ENCODE peak calls at places on chromosomes 16 and 17, in six cellular contexts. G, F, L, S, E and I are unnamed samples. For H3K9me3, the result is how much of the 10 kb centered on the place peaks cover.

GRCh38 chr16:2753523-2754020 is 1.1 kb downstream of the SRRM2 start:
- DNase-seq in G (no peak), F (no peak), L (no peak), S (no peak), E (no peak), I (no peak)

GRCh38 chr17:5877948-5878347 is 192.2 kb upstream of the WSCD1 start:
- DNase-seq in G (no peak), F (no peak), L (no peak), S (no peak), E (no peak), I (no peak)

GRCh38 chr16:64096671-64097070 is 1025.2 kb downstream of the CDH11 start:
- DNase-seq in G (no peak), F (no peak), L (no peak), S (no peak), E (no peak), I (no peak)

GRCh38 chr17:45930420-45930951 is 36.1 kb downstream of the MAPT start:
- DNase-seq in G (no peak), F (no peak), L (no peak), S (no peak), E (no peak), I (no peak)

GRCh38 chr16:2912330-2913199 is 834 bp downstream of the FLYWCH1 start:
- DNase-seq in G (no peak), F (peak), L (peak), S (peak), E (no peak), I (no peak)

GRCh38 chr17:16585796-16586195 is 16.8 kb upstream of the ZNF287 start:
- DNase-seq in G (no peak), F (no peak), L (no peak), S (no peak), E (no peak), I (no peak)

GRCh38 chr16:2483939-2484897 is 9.3 kb downstream of the TBC1D24 start:
- DNase-seq in G (no peak), F (no peak), L (no peak), S (no peak), E (no peak), I (no peak)

GRCh38 chr16:964696-965395 is 5.9 kb downstream of the LMF1 start:
- DNase-seq in G (no peak), F (peak), L (no peak), S (no peak), E (peak), I (no peak)

GRCh38 chr17:72826602-72827001 is 265.9 kb downstream of the SLC39A11 start:
- DNase-seq in G (no peak), F (no peak), L (no peak), S (no peak), E (no peak), I (no peak)

GRCh38 chr17:49447603-49448325 is 33.1 kb upstream of the PHB1 start:
- DNase-seq in G (no peak), F (no peak), L (no peak), S (no peak), E (no peak), I (no peak)

GRCh38 chr16:81994485-81994884 is 16.8 kb downstream of the SDR42E1 start:
- DNase-seq in G (no peak), F (no peak), L (no peak), S (no peak), E (no peak), I (peak)

GRCh38 chr17:48194097-48194550 is 86.6 kb downstream of the SNX11 start:
- DNase-seq in G (no peak), F (no peak), L (peak), S (no peak), E (no peak), I (peak)

GRCh38 chr16:68069511-68070248 is 15.5 kb upstream of the NFATC3 start:
- DNase-seq in G (no peak), F (peak), L (no peak), S (no peak), E (peak), I (peak)
- H3K27ac ChIP-seq in G (no peak), F (peak), L (no peak), S (no peak), E (peak), I (peak)

DNA sequence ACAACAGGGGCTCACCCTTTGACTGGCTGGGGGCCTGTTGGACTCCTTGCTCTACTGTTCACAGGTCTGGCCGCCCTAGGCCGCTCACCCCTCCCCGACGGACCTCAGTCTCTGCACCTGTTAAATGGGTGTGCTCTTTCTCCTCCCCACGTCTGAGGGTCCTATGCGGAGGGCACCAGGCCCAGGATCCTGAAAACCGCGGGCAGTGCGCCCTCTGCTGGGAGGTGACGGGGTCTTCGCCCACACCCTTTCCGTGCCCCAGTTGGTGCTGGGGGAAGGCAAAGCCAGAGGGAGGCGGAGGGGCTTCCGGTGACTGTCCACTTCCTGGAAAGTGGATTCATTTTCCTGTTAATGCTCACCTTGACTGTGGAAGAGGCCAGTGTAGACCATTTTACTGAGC is 1010.9 kb downstream of the KCNJ18 start:
- DNase-seq in G (no peak), F (no peak), L (no peak), S (no peak), E (no peak), I (peak)
- H3K9me3 ChIP-seq in G (under half), F (under half), L (under half), S (under half), E (under half), I (under half)

GRCh38 chr16:11679250-11679649 is 11.0 kb downstream of the SNN start:
- DNase-seq in G (no peak), F (no peak), L (no peak), S (no peak), E (no peak), I (no peak)

GRCh38 chr16:11676799-11677198 is 8.5 kb downstream of the SNN start:
- DNase-seq in G (no peak), F (no peak), L (no peak), S (no peak), E (no peak), I (no peak)

GRCh38 chr16:11677959-11678881 is 10.0 kb downstream of the SNN start:
- DNase-seq in G (no peak), F (no peak), L (no peak), S (no peak), E (no peak), I (no peak)

GRCh38 chr16:11675561-11676511 is 7.6 kb downstream of the SNN start:
- DNase-seq in G (no peak), F (peak), L (no peak), S (peak), E (no peak), I (peak)

GRCh38 chr16:11677451-11677951 is 9.2 kb downstream of the SNN start:
- DNase-seq in G (no peak), F (no peak), L (no peak), S (no peak), E (no peak), I (no peak)
- H3K27ac ChIP-seq in G (no peak), F (peak), L (no peak), S (no peak), E (no peak), I (no peak)

GRCh38 chr17:21134559-21134958 is 7.8 kb downstream of the DHRS7B start:
- DNase-seq in G (no peak), F (no peak), L (no peak), S (no peak), E (no peak), I (no peak)
- H3K9me3 ChIP-seq in G (under half), F (under half), L (under half), S (under half), E (under half), I (under half)